ENCODE peak calls at places on chromosomes 11 and 22, in four cellular contexts. G is astrocyte of the spinal cord, N is LNCaP clone FGC, X is endothelial cell of umbilical vein. U is an unnamed sample.

GRCh38 chr11:116742104-116742503 is 30.7 kb downstream of the BUD13 start:
- DNase-seq in X (peak; percentile 34), N (no peak), G (peak; percentile 35), U (no peak)

GRCh38 chr11:45649544-45650165 is 15.8 kb downstream of the CHST1 start:
- DNase-seq in G (no peak), X (no peak), N (no peak), U (no peak)

GRCh38 chr11:58330861-58331260 is 28.0 kb downstream of the OR5B17 start:
- DNase-seq in N (no peak), X (no peak), G (peak; percentile 48), U (no peak)

GRCh38 chr11:99918761-99919160 is 768.3 kb upstream of the ARHGAP42 start:
- DNase-seq in X (no peak), G (no peak), N (no peak), U (no peak)

GRCh38 chr11:67371549-67372231 is 1.7 kb downstream of the CLCF1 start:
- DNase-seq in N (no peak), X (no peak), G (peak; percentile 42), U (peak; percentile 34)

GRCh38 chr11:106397787-106398355 is 320.4 kb downstream of the AASDHPPT start:
- DNase-seq in N (no peak), G (no peak), X (no peak), U (no peak)

GRCh38 chr11:47413908-47414684 is 5.7 kb downstream of the SLC39A13 start:
- DNase-seq in G (peak; percentile 38), X (no peak), N (no peak), U (no peak)

GRCh38 chr22:22737590-22737989 is 93.2 kb downstream of the GGTLC2 start:
- DNase-seq in N (no peak), G (no peak), X (no peak), U (no peak)

GRCh38 chr11:15742626-15743243 is 613.6 kb downstream of the SOX6 start:
- DNase-seq in G (peak; percentile 28), N (no peak), X (peak; percentile 31), U (no peak)

GRCh38 chr11:95897731-95898130 is 26.2 kb downstream of the MTMR2 start:
- DNase-seq in X (no peak), N (no peak), G (peak; percentile 67), U (no peak)

DNA sequence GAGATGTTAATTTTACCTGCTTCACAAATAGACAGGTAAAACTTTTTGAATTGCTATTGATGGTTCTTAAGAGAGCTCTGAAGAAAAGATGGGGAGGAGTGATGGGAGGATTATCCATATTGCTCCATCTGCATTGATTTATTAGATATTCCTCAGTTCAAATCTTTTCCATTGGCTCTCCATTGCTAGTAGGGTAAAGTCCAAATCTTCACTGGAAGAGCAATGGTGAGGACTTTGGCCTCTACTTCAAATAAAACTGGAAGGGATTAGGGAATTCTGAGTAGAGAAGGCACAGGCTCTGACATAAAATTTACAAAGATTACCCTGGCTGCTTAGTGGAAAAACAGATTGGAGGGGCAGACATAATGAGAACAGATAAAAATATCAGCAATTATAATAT is 1024.1 kb downstream of the LRRC4C start:
- DNase-seq in X (no peak), G (no peak), N (no peak), U (no peak)
- TF ChIP-seq CTCF in X (no peak), G (no peak), N (no peak), U (no peak)

DNA sequence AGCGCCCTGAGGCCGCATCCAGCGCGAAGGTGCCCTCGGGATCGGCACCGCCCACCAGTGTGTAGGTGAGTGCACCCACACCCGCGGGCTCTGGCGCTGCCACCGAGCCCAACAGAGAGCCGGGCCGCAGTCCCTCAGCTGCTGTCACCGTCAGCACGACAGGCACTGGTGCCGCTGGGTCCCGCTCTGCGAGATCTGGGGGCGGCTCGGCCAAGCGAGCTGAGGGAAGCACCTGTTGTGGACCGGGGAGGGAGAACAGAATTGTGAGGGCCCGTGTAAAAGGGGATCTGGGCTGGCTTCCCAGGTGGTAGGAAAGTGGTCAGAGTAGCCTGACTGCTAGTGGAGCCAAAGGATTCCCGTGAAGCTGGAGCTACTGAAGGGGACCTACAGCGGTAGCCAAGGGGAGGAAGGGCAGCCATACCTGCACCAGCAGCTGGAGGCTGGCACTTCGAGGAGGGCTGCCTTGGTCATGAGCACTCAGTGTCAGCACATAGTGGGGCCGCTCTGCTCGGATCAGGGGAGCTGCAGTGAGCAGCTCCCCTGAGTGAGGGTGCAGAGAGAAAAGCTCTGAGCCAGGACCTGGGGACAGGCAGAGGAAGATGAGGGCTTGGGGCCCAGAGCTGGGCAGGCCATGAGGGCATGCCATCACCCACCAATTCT is 11.5 kb upstream of the TPP1 start:
- DNase-seq in X (no peak), G (no peak), N (no peak), U (no peak)
- H3K4me3 ChIP-seq in X (no peak overlapping the region), G (no peak overlapping the region), N (no peak overlapping the region), U (no peak overlapping the region)

GRCh38 chr22:41285441-41285819 is 557 bp downstream of the RANGAP1 start:
- DNase-seq in N (no peak), X (peak; percentile 78), G (peak; percentile 91), U (peak; percentile 88)

GRCh38 chr22:41284465-41284864 is 1.5 kb downstream of the RANGAP1 start:
- DNase-seq in N (no peak), X (no peak), G (no peak), U (no peak)

GRCh38 chr22:41286639-41287091 is 678 bp upstream of the RANGAP1 start:
- DNase-seq in G (no peak), X (no peak), N (no peak), U (peak; percentile 54)

GRCh38 chr22:41288245-41288946 is 2.4 kb upstream of the RANGAP1 start:
- DNase-seq in G (peak; percentile 74), X (peak; percentile 80), N (peak; percentile 79), U (no peak)

DNA sequence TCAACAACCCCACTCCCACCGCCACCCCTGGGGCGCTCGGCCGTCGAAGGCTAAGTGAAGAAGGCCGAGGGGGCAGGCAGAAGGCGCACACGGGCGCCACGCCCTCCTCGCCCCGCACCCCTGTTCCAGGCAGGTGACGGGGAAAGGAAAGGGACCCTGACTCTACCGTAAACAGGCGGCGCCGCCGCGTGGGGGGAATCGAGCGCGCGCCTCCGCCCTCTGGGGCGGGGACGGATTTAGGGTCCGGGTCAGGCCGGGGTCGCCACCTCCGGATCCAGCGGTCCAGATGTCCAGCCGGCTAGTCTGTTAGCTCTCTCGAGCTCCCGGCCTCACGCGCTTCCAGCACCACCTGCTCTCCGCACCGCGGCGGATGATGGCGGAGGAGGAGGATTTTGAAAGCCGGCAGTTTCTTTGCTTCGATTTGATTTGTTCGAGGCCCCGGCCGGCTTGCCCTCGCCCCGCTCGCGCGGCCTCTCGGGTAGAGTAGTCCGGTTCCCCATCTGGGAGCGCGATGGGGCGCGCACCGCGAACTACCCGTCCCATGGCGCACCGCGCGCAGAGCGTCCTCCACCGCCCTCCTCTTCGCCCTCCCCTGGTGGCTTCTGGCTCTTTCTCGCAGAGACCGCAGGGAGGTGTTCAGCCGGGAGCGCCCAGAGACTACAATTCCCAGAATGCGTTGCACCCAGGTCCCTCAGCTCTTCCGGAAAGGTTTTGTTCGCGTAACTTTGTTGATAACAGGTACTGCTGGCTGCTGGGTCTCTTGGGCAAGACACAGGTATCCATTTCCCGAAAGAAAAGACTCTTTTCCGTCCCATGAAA is at the start of gene RANGAP1:
- DNase-seq in G (peak; percentile 99), N (peak; percentile 97), X (peak; percentile 99), U (peak; percentile 100)
- TF ChIP-seq CTCF in G (peak; percentile 22), N (no peak), X (no peak), U (no peak)

GRCh38 chr11:86575927-86576326 is 96.5 kb downstream of the ME3 start:
- DNase-seq in X (no peak), N (no peak), G (no peak), U (no peak)

GRCh38 chr11:86577663-86578636 is 94.5 kb downstream of the ME3 start:
- DNase-seq in X (peak; percentile 98), N (no peak), G (peak; percentile 95), U (no peak)

GRCh38 chr11:86578727-86579405 is 93.5 kb downstream of the ME3 start:
- DNase-seq in N (no peak), G (no peak), X (no peak), U (no peak)

GRCh38 chr11:86575208-86575855 is 97.1 kb downstream of the ME3 start:
- DNase-seq in G (peak; percentile 89), X (no peak), N (no peak), U (no peak)

DNA sequence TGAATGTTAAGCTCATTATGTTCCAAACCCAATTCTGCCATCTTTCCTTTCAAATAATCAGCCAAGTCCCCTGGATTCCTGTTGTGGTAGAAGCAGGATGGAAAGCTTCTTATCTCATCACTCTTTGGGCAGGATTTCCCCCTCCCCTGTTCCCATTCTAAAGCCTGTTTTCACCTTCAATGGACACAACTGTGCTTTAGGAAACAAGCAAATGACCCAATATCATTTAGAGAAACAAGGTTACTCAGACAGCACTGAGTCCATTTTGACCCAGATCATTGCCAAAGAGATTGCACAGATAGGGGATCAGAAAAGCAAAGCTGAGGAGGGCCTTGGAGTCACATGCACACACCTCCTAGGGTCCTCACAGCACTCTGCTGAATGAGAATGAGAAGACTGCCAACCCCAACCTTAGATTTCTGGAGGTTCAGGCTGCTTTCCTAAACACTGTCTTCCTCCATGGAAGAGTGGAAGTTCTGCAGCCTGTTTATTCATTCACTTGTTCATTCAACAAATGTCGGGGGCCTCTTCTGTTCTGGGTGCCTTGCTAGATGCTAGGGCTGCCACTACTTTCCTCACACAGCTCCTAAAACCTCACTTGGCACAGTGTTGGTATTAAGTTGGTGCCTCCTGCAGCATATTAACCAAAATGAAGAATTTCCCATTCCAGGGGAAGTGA is 95.3 kb downstream of the ME3 start:
- DNase-seq in G (no peak), N (no peak), X (peak; percentile 61), U (no peak)
- H3K4me3 ChIP-seq in G (no peak overlapping the region), N (no peak overlapping the region), X (no peak overlapping the region), U (no peak overlapping the region)

GRCh38 chr11:97269527-97269926 is 879.7 kb downstream of the JRKL start:
- DNase-seq in G (no peak), X (no peak), N (no peak), U (no peak)
- TF ChIP-seq CTCF in G (peak; percentile 18), X (no peak), N (peak; percentile 50), U (peak; percentile 31)

DNA sequence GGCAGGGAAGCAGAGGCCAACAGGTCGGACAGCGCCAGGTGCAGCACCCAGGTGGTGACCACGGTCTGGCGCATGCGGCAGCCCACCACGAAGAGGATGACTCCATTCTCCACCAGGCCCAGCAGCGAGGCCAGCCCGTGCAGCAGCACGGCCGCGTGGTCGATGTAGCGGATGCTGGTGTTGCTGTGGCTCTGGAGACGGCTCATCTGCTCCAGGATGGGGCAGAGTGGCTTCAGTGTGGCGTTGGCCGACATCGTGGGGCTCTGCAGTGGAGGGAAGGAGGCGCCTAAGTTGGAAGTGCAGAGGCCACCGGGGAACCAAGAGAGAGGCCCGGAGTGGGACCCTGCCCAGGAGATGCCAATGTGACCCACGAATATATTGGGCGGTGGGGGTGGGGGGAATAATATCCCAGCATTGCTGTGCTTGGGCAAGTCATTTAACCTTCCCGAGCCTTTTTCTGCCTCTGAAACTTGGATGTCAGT is 2.2 kb downstream of the PTGDR2 start:
- DNase-seq in N (no peak), X (no peak), G (no peak), U (no peak)
- H3K4me3 ChIP-seq in N (no peak overlapping the region), X (no peak overlapping the region), G (no peak overlapping the region), U (no peak overlapping the region)